ENCODE peak calls at places on chromosomes 2 and 18, in seven cellular contexts. One of them, this sample, is unnamed.

GRCh38 chr2:184215745-184216144 is 382.6 kb upstream of the ZNF804A start:
- DNase-seq in IMR-90: no peak
- DNase-seq in sigmoid colon: no peak
- DNase-seq in uterus: no peak
- DNase-seq in lower leg skin: no peak
- DNase-seq in body of pancreas: no peak
- DNase-seq in ovary: no peak
- DNase-seq in this sample: no peak

GRCh38 chr2:9226458-9227380 is 20.1 kb downstream of the ASAP2 start:
- DNase-seq in ovary: no peak
- DNase-seq in sigmoid colon: no peak
- DNase-seq in body of pancreas: no peak
- DNase-seq in uterus: no peak
- DNase-seq in lower leg skin: peak; percentile 76
- DNase-seq in IMR-90: no peak
- DNase-seq in this sample: no peak

GRCh38 chr2:201880620-201881381 is 74.5 kb downstream of the CDK15 start:
- DNase-seq in ovary: no peak
- DNase-seq in sigmoid colon: no peak
- DNase-seq in body of pancreas: peak; percentile 13
- DNase-seq in uterus: peak; percentile 62
- DNase-seq in lower leg skin: peak; percentile 88
- DNase-seq in IMR-90: peak; percentile 72
- DNase-seq in this sample: no peak

GRCh38 chr2:150528861-150529801 is 41.7 kb upstream of the RND3 start:
- DNase-seq in uterus: no peak
- DNase-seq in sigmoid colon: no peak
- DNase-seq in IMR-90: peak; percentile 79
- DNase-seq in lower leg skin: no peak
- DNase-seq in body of pancreas: no peak
- DNase-seq in ovary: no peak
- DNase-seq in this sample: no peak

GRCh38 chr2:119264781-119265692 is 41.4 kb downstream of the STEAP3 start:
- DNase-seq in body of pancreas: peak; percentile 55
- DNase-seq in uterus: no peak
- DNase-seq in IMR-90: peak; percentile 48
- DNase-seq in lower leg skin: peak; percentile 81
- DNase-seq in ovary: peak; percentile 54
- DNase-seq in sigmoid colon: no peak
- DNase-seq in this sample: peak; percentile 50

GRCh38 chr2:69588945-69589344 is 54.6 kb downstream of the AAK1 start:
- DNase-seq in sigmoid colon: no peak
- DNase-seq in lower leg skin: no peak
- DNase-seq in IMR-90: no peak
- DNase-seq in ovary: no peak
- DNase-seq in uterus: no peak
- DNase-seq in body of pancreas: no peak
- DNase-seq in this sample: no peak

GRCh38 chr2:65278450-65279030 is 50.9 kb downstream of the ACTR2 start:
- DNase-seq in IMR-90: peak; percentile 49
- DNase-seq in sigmoid colon: no peak
- DNase-seq in lower leg skin: no peak
- DNase-seq in ovary: no peak
- DNase-seq in uterus: no peak
- DNase-seq in body of pancreas: no peak
- DNase-seq in this sample: no peak

GRCh38 chr2:36277146-36277808 is 78.3 kb upstream of the CRIM1 start:
- DNase-seq in body of pancreas: no peak
- DNase-seq in uterus: no peak
- DNase-seq in IMR-90: peak; percentile 97
- DNase-seq in ovary: no peak
- DNase-seq in sigmoid colon: no peak
- DNase-seq in lower leg skin: no peak
- DNase-seq in this sample: peak; percentile 17

GRCh38 chr2:148674063-148675020 is 29.8 kb downstream of the EPC2 start:
- DNase-seq in uterus: no peak
- DNase-seq in ovary: no peak
- DNase-seq in IMR-90: peak; percentile 77
- DNase-seq in sigmoid colon: no peak
- DNase-seq in body of pancreas: no peak
- DNase-seq in lower leg skin: no peak
- DNase-seq in this sample: no peak

GRCh38 chr2:97714084-97714949 is 941 bp downstream of the ZAP70 start:
- DNase-seq in body of pancreas: peak; percentile 8
- DNase-seq in lower leg skin: no peak
- DNase-seq in ovary: peak; percentile 13
- DNase-seq in uterus: no peak
- DNase-seq in IMR-90: no peak
- DNase-seq in sigmoid colon: peak; percentile 27
- DNase-seq in this sample: no peak

GRCh38 chr2:237474931-237475703 is 11.9 kb upstream of the MLPH start:
- DNase-seq in uterus: peak; percentile 85
- DNase-seq in body of pancreas: peak; percentile 86
- DNase-seq in sigmoid colon: peak; percentile 95
- DNase-seq in ovary: peak; percentile 95
- DNase-seq in IMR-90: peak; percentile 77
- DNase-seq in lower leg skin: peak; percentile 97
- DNase-seq in this sample: peak; percentile 60

GRCh38 chr2:237473474-237474453 is 13.3 kb upstream of the MLPH start:
- DNase-seq in ovary: no peak
- DNase-seq in uterus: no peak
- DNase-seq in lower leg skin: no peak
- DNase-seq in body of pancreas: no peak
- DNase-seq in sigmoid colon: peak; percentile 68
- DNase-seq in IMR-90: peak; percentile 67
- DNase-seq in this sample: peak; percentile 55

GRCh38 chr2:237472909-237473308 is 14.1 kb upstream of the MLPH start:
- DNase-seq in sigmoid colon: no peak
- DNase-seq in uterus: no peak
- DNase-seq in lower leg skin: no peak
- DNase-seq in body of pancreas: no peak
- DNase-seq in IMR-90: no peak
- DNase-seq in ovary: no peak
- DNase-seq in this sample: no peak

GRCh38 chr2:237475704-237476107 is 11.3 kb upstream of the MLPH start:
- DNase-seq in ovary: no peak
- DNase-seq in body of pancreas: peak; percentile 45
- DNase-seq in lower leg skin: no peak
- DNase-seq in uterus: no peak
- DNase-seq in IMR-90: peak; percentile 60
- DNase-seq in sigmoid colon: no peak
- DNase-seq in this sample: peak; percentile 71

DNA sequence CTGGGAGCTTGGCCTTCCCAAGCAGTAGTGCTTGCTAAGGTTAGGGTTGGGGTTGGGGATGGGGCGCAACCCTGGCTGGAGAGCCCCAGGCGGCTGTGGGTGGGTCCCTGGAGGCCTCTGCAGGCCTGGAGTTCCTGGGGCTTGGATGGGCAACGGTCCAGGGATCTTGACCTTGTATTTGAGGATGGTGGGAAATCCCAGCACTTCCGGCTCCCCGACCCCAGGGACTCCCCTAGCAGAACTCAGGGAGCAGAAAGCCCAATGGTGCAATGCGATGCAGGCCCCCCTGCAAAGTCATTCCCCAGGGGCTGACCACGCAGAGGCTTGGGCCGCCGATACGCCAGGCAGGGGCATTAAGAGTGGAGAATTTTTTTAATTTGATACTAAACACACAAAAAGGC is 12.5 kb upstream of the MLPH start:
- DNase-seq in IMR-90: no peak
- DNase-seq in body of pancreas: peak; percentile 44
- DNase-seq in ovary: peak; percentile 71
- DNase-seq in lower leg skin: no peak
- DNase-seq in sigmoid colon: peak; percentile 82
- DNase-seq in uterus: peak; percentile 63
- DNase-seq in this sample: no peak
- TF ChIP-seq POLR2A in IMR-90: no peak
- TF ChIP-seq POLR2A in body of pancreas: no peak
- TF ChIP-seq POLR2A in ovary: no peak
- TF ChIP-seq POLR2A in lower leg skin: no peak
- TF ChIP-seq POLR2A in sigmoid colon: no peak
- TF ChIP-seq POLR2A in uterus: no peak
- TF ChIP-seq POLR2A in this sample: peak; percentile 9

DNA sequence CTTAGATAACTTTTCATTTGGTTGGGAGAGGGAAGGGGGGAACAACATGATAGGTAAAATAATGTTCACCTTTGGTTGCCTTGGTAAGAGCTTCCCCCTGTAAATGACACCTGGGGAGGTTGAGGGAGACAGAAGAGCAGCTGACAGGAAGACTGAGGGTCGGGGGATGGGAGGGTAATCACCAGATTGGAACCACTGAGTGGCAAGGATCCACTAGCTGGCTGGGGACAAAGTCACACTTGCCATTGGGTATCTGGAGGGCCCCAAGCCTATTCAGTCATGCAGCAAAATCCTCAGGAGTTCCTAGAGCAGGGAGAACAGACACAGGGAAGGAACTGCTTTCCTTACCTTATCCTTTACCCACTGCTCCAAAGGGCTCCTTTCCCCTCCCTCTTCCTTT is 84.3 kb downstream of the MAPK4 start:
- DNase-seq in lower leg skin: no peak
- DNase-seq in IMR-90: no peak
- DNase-seq in sigmoid colon: no peak
- DNase-seq in uterus: no peak
- DNase-seq in body of pancreas: no peak
- DNase-seq in ovary: no peak
- DNase-seq in this sample: no peak
- TF ChIP-seq POLR2A in lower leg skin: no peak
- TF ChIP-seq POLR2A in IMR-90: no peak
- TF ChIP-seq POLR2A in sigmoid colon: no peak
- TF ChIP-seq POLR2A in uterus: no peak
- TF ChIP-seq POLR2A in body of pancreas: no peak
- TF ChIP-seq POLR2A in ovary: no peak
- TF ChIP-seq POLR2A in this sample: no peak

GRCh38 chr2:218238896-218239295 is 21.9 kb downstream of the ARPC2 start:
- DNase-seq in ovary: no peak
- DNase-seq in IMR-90: no peak
- DNase-seq in uterus: no peak
- DNase-seq in sigmoid colon: no peak
- DNase-seq in lower leg skin: no peak
- DNase-seq in body of pancreas: no peak
- DNase-seq in this sample: no peak

GRCh38 chr2:218233543-218233942 is 16.6 kb downstream of the ARPC2 start:
- DNase-seq in sigmoid colon: no peak
- DNase-seq in IMR-90: no peak
- DNase-seq in body of pancreas: no peak
- DNase-seq in ovary: no peak
- DNase-seq in uterus: no peak
- DNase-seq in lower leg skin: no peak
- DNase-seq in this sample: no peak

GRCh38 chr2:218235017-218235416 is 18.0 kb downstream of the ARPC2 start:
- DNase-seq in sigmoid colon: no peak
- DNase-seq in body of pancreas: no peak
- DNase-seq in ovary: no peak
- DNase-seq in IMR-90: no peak
- DNase-seq in lower leg skin: no peak
- DNase-seq in uterus: no peak
- DNase-seq in this sample: no peak

GRCh38 chr2:218234487-218234886 is 17.5 kb downstream of the ARPC2 start:
- DNase-seq in sigmoid colon: no peak
- DNase-seq in ovary: no peak
- DNase-seq in body of pancreas: no peak
- DNase-seq in lower leg skin: no peak
- DNase-seq in uterus: no peak
- DNase-seq in IMR-90: no peak
- DNase-seq in this sample: no peak

DNA sequence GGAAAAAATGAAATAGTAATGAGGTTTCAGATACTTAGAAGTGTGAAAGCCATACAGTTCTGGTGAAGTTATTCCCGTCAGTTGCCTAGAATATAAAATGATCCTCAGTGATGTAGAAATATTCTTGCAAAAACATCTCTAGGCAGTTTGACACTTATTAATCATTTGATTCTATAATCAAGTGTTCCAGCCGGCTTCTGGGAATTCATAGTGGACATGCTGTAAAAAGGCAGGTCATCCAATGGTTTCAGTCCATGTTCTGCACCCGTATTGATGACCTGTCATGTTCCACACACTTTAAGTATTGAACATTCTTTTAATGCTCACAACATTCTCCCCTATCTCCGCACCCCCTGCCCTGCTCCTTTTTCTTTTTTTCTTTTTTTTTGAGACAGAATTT is 19.8 kb downstream of the ARPC2 start:
- DNase-seq in sigmoid colon: no peak
- DNase-seq in IMR-90: no peak
- DNase-seq in body of pancreas: no peak
- DNase-seq in ovary: no peak
- DNase-seq in uterus: no peak
- DNase-seq in lower leg skin: no peak
- DNase-seq in this sample: no peak
- TF ChIP-seq POLR2A in sigmoid colon: no peak
- TF ChIP-seq POLR2A in IMR-90: no peak
- TF ChIP-seq POLR2A in body of pancreas: no peak
- TF ChIP-seq POLR2A in ovary: no peak
- TF ChIP-seq POLR2A in uterus: no peak
- TF ChIP-seq POLR2A in lower leg skin: no peak
- TF ChIP-seq POLR2A in this sample: no peak

DNA sequence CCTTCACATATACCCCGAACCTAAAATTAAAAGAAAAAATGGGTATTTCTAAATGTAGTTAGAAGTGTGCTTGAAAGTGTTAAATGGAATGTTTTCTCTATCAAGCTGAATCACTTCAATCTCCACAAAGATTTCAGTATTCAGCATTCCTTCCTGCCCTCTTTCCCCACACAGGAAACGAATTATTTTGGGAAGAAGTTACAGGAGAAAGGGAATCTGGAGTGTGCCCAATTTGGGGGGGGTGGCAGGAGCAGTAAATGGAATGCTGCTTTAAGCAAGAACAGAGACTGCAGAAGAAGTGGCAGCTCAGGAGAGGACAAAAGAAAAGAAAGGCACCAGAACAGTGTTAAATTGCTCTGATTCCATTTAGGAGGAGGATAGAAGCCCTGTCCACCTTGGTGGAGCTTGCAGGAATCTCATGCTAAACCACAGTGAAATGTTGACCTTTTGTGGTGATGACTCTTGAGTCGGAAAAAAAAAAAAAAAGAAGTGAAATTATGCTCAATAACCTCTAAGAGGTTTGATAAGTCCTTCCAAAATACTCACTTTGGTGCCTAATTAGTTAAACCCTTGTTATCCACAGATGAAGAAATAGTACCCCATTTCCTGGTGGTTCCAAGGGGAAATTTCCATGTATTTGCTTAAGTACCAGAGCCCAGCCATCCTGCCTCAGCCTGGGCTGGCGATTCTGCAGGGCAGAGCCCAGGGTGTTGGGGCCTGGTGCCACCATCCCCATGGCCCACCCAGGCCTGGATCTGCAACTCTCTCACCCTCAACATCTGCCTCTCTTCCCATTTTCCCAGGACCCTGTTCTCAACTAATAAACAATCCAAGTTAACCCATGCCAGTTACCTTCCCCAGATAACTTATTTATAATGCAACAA is 56.5 kb downstream of the MYO5B start:
- DNase-seq in ovary: no peak
- DNase-seq in body of pancreas: no peak
- DNase-seq in uterus: no peak
- DNase-seq in IMR-90: no peak
- DNase-seq in sigmoid colon: no peak
- DNase-seq in lower leg skin: no peak
- DNase-seq in this sample: no peak
- TF ChIP-seq POLR2A in ovary: no peak
- TF ChIP-seq POLR2A in body of pancreas: no peak
- TF ChIP-seq POLR2A in uterus: no peak
- TF ChIP-seq POLR2A in IMR-90: no peak
- TF ChIP-seq POLR2A in sigmoid colon: no peak
- TF ChIP-seq POLR2A in lower leg skin: no peak
- TF ChIP-seq POLR2A in this sample: no peak

GRCh38 chr2:178478442-178479274 is at the start of gene FKBP7:
- DNase-seq in ovary: peak; percentile 93
- DNase-seq in sigmoid colon: peak; percentile 95
- DNase-seq in body of pancreas: peak; percentile 83
- DNase-seq in uterus: peak; percentile 84
- DNase-seq in IMR-90: peak; percentile 77
- DNase-seq in lower leg skin: peak; percentile 97
- DNase-seq in this sample: peak; percentile 52
- TF ChIP-seq POLR2A in ovary: peak; percentile 90
- TF ChIP-seq POLR2A in sigmoid colon: peak; percentile 85
- TF ChIP-seq POLR2A in body of pancreas: peak; percentile 82
- TF ChIP-seq POLR2A in uterus: peak; percentile 78
- TF ChIP-seq POLR2A in IMR-90: peak; percentile 84
- TF ChIP-seq POLR2A in lower leg skin: no peak
- TF ChIP-seq POLR2A in this sample: peak; percentile 65

This sample was measured in H54.